ENCODE peak calls at places on chromosomes 6 and 20, in eight cellular contexts. K is effector CD8-positive, alpha-beta T cell; F is effector memory CD8-positive, alpha-beta T cell; C is nucleus accumbens; W is ureter; H is stimulated activated CD4-positive, alpha-beta T cell treated with anti-CD3 and anti-CD28 coated beads, Interleukin-2, amount 100 ng/mL, for 4 hours; U is EH; A is naive thymus-derived CD8-positive, alpha-beta T cell. J is an unnamed sample.
A peak's percentile ranks its signal among the peaks of the same experiment; 100 is the strongest.

GRCh38 chr6:44020148-44020547 is 107.1 kb downstream of the MRPL14 start:
- DNase-seq in K (no peak), F (no peak), C (no peak), W (no peak), H (no peak), U (no peak), A (no peak), J (peak; percentile 69)

GRCh38 chr20:58352454-58352853 is 36.6 kb upstream of the VAPB start:
- DNase-seq in K (no peak), F (no peak), C (no peak), W (no peak), H (no peak), U (no peak), A (no peak), J (no peak)

GRCh38 chr6:89067796-89068195 is 12.8 kb upstream of the PNRC1 start:
- DNase-seq in K (no peak), F (no peak), C (no peak), W (no peak), H (no peak), U (no peak), A (no peak), J (no peak)

GRCh38 chr20:59424976-59425375 is 124.6 kb downstream of the EDN3 start:
- DNase-seq in K (no peak), F (no peak), C (no peak), W (no peak), H (no peak), U (no peak), A (no peak), J (no peak)

GRCh38 chr20:41395669-41396664 is 29.3 kb upstream of the EMILIN3 start:
- DNase-seq in K (no peak), F (no peak), C (no peak), W (no peak), H (no peak), U (no peak), A (no peak), J (no peak)

GRCh38 chr6:158109744-158110143 is 58.3 kb downstream of the SERAC1 start:
- DNase-seq in K (no peak), F (no peak), C (no peak), W (no peak), H (no peak), U (no peak), A (no peak), J (no peak)

GRCh38 chr20:21149344-21149743 is 23.5 kb downstream of the KIZ start:
- DNase-seq in K (no peak), F (no peak), C (no peak), W (no peak), H (no peak), U (no peak), A (no peak), J (no peak)

GRCh38 chr6:143139239-143139784 is 78.6 kb downstream of the AIG1 start:
- DNase-seq in K (no peak), F (no peak), C (no peak), W (no peak), H (no peak), U (no peak), A (no peak), J (no peak)

GRCh38 chr6:52160468-52161104 is 25.6 kb upstream of the IL17A start:
- DNase-seq in K (no peak), F (no peak), C (no peak), W (no peak), H (no peak), U (no peak), A (no peak), J (no peak)

GRCh38 chr20:63375438-63375837 is 14.3 kb upstream of the CHRNA4 start:
- DNase-seq in K (no peak), F (no peak), C (no peak), W (no peak), H (no peak), U (no peak), A (no peak), J (no peak)

GRCh38 chr6:34025112-34025807 is 120.6 kb downstream of the GRM4 start:
- DNase-seq in K (no peak), F (no peak), C (no peak), W (no peak), H (no peak), U (peak; percentile 17), A (no peak), J (no peak)

GRCh38 chr20:43559147-43559477 is 285 bp downstream of the SGK2 start:
- DNase-seq in K (no peak), F (no peak), C (no peak), W (no peak), H (no peak), U (no peak), A (no peak), J (no peak)

GRCh38 chr6:2876210-2877056 is 26.7 kb downstream of the SERPINB9 start:
- DNase-seq in K (no peak), F (no peak), C (peak; percentile 28), W (no peak), H (no peak), U (peak; percentile 81), A (no peak), J (peak; percentile 84)

GRCh38 chr6:145368075-145368474 is 367.2 kb downstream of the EPM2A start:
- DNase-seq in K (no peak), F (no peak), C (no peak), W (no peak), H (no peak), U (no peak), A (no peak), J (no peak)

GRCh38 chr20:24692429-24693190 is 223.2 kb downstream of the SYNDIG1 start:
- DNase-seq in K (no peak), F (no peak), C (no peak), W (peak; percentile 14), H (no peak), U (no peak), A (no peak), J (peak; percentile 54)

GRCh38 chr20:41072099-41072798 is 43.6 kb downstream of the TOP1 start:
- DNase-seq in K (no peak), F (no peak), C (no peak), W (no peak), H (no peak), U (peak; percentile 94), A (no peak), J (no peak)

GRCh38 chr6:85660181-85660611 is 17.5 kb upstream of the SYNCRIP start:
- DNase-seq in K (no peak), F (no peak), C (no peak), W (no peak), H (no peak), U (peak; percentile 98), A (no peak), J (no peak)

GRCh38 chr6:97078791-97079190 is 154.3 kb downstream of the KLHL32 start:
- DNase-seq in K (no peak), F (no peak), C (no peak), W (no peak), H (no peak), U (no peak), A (no peak), J (no peak)

GRCh38 chr6:112665815-112666214 is 318.7 kb downstream of the RFPL4B start:
- DNase-seq in K (no peak), F (no peak), C (no peak), W (no peak), H (no peak), U (peak; percentile 70), A (no peak), J (no peak)

GRCh38 chr6:119856136-119856535 is 506.6 kb upstream of the MAN1A1 start:
- DNase-seq in K (no peak), F (no peak), C (no peak), W (no peak), H (no peak), U (no peak), A (peak; percentile 0), J (no peak)

GRCh38 chr20:54115172-54115854 is 44.9 kb upstream of the BCAS1 start:
- DNase-seq in K (no peak), F (no peak), C (no peak), W (no peak), H (no peak), U (no peak), A (no peak), J (peak; percentile 41)

GRCh38 chr6:102402635-102403329 is 1009.3 kb downstream of the GRIK2 start:
- DNase-seq in K (no peak), F (no peak), C (no peak), W (no peak), H (no peak), U (no peak), A (no peak), J (no peak)

GRCh38 chr20:24648481-24648880 is 179.1 kb downstream of the SYNDIG1 start:
- DNase-seq in K (no peak), F (no peak), C (no peak), W (no peak), H (no peak), U (peak; percentile 37), A (no peak), J (peak; percentile 68)

GRCh38 chr6:149405823-149406765 is 6.0 kb downstream of the SUMO4 start:
- DNase-seq in K (no peak), F (no peak), C (no peak), W (no peak), H (no peak), U (peak; percentile 26), A (no peak), J (no peak)

GRCh38 chr20:18904192-18904591 is 90.6 kb downstream of the SCP2D1 start:
- DNase-seq in K (no peak), F (no peak), C (no peak), W (no peak), H (no peak), U (no peak), A (no peak), J (no peak)

GRCh38 chr6:114364295-114364694 is 21.5 kb upstream of the HS3ST5 start:
- DNase-seq in K (no peak), F (no peak), C (no peak), W (peak; percentile 48), H (no peak), U (peak; percentile 63), A (no peak), J (no peak)

GRCh38 chr6:44989391-44989790 is 338.7 kb upstream of the RUNX2 start:
- DNase-seq in K (no peak), F (no peak), C (no peak), W (no peak), H (no peak), U (no peak), A (no peak), J (no peak)

GRCh38 chr6:151763938-151764680 is 43.4 kb upstream of the ESR1 start:
- DNase-seq in K (no peak), F (no peak), C (peak; percentile 38), W (peak; percentile 90), H (no peak), U (peak; percentile 59), A (peak; percentile 18), J (peak; percentile 92)

GRCh38 chr6:33774774-33775173 is 14.2 kb downstream of the LEMD2 start:
- DNase-seq in K (no peak), F (no peak), C (no peak), W (no peak), H (no peak), U (no peak), A (no peak), J (no peak)

GRCh38 chr20:63538204-63539091 is 1.3 kb upstream of the PTK6 start:
- DNase-seq in K (peak; percentile 44), F (peak; percentile 45), C (no peak), W (peak; percentile 94), H (no peak), U (no peak), A (no peak), J (no peak)

GRCh38 chr6:53529324-53530036 is 15.4 kb downstream of the GCLC start:
- DNase-seq in K (no peak), F (no peak), C (no peak), W (no peak), H (no peak), U (peak; percentile 34), A (no peak), J (no peak)

GRCh38 chr6:15980801-15981200 is 148.1 kb upstream of the MYLIP start:
- DNase-seq in K (no peak), F (no peak), C (no peak), W (no peak), H (no peak), U (no peak), A (no peak), J (no peak)

GRCh38 chr20:17833036-17833674 is 133.4 kb downstream of the BANF2 start:
- DNase-seq in K (no peak), F (no peak), C (no peak), W (no peak), H (no peak), U (peak; percentile 53), A (no peak), J (no peak)

GRCh38 chr20:21529863-21530262 is 16.0 kb upstream of the NKX2-2 start:
- DNase-seq in K (no peak), F (no peak), C (no peak), W (no peak), H (no peak), U (no peak), A (no peak), J (no peak)

J was measured in coronary artery.